ENCODE peak calls at places on chromosomes 12 and 14, in nine cellular contexts. Z is kidney tubule cell, X is heart right ventricle, N is choroid plexus epithelial cell, S is cardiac septum, B is AML-193, K is progenitor cell of endocrine pancreas, H is astrocyte of the spinal cord, T is vagina. V is an unnamed sample.

GRCh38 chr12:49706351-49707126 is 666 bp downstream of the FMNL3 start:
- DNase-seq in Z (peak), X (peak), N (peak), S (peak), B (no peak), K (peak), H (peak), T (no peak), V (peak)

GRCh38 chr14:29548948-29549370 is 378.7 kb downstream of the PRKD1 start:
- DNase-seq in Z (peak), X (no peak), N (peak), S (no peak), B (peak), K (no peak), H (peak), T (no peak), V (peak)

GRCh38 chr14:104026024-104026423 is 59.5 kb upstream of the ASPG start:
- DNase-seq in Z (no peak), X (no peak), N (no peak), S (no peak), B (no peak), K (no peak), H (no peak), T (no peak), V (no peak)

GRCh38 chr12:48221645-48222044 is 18.6 kb upstream of the OR10AD1 start:
- DNase-seq in Z (no peak), X (no peak), N (peak), S (no peak), B (no peak), K (no peak), H (no peak), T (no peak), V (no peak)

GRCh38 chr14:54138024-54138353 is 181.4 kb upstream of the BMP4 start:
- DNase-seq in Z (no peak), X (no peak), N (no peak), S (no peak), B (no peak), K (no peak), H (no peak), T (no peak), V (no peak)

GRCh38 chr14:87148655-87149054 is 844.3 kb downstream of the GALC start:
- DNase-seq in Z (no peak), X (no peak), N (no peak), S (no peak), B (no peak), K (no peak), H (peak), T (no peak), V (no peak)

GRCh38 chr12:46553911-46554310 is 181.3 kb upstream of the SLC38A2 start:
- DNase-seq in Z (no peak), X (no peak), N (no peak), S (no peak), B (no peak), K (no peak), H (no peak), T (no peak), V (peak)

GRCh38 chr14:20454359-20454644 is 310 bp downstream of the OSGEP start:
- DNase-seq in Z (peak), X (no peak), N (no peak), S (no peak), B (no peak), K (no peak), H (no peak), T (peak), V (no peak)

GRCh38 chr14:96803958-96804357 is 6.8 kb downstream of the VRK1 start:
- DNase-seq in Z (no peak), X (no peak), N (peak), S (no peak), B (no peak), K (no peak), H (no peak), T (no peak), V (peak)

GRCh38 chr12:57389033-57389432 is 41.8 kb downstream of the R3HDM2 start:
- DNase-seq in Z (peak), X (no peak), N (peak), S (no peak), B (no peak), K (no peak), H (peak), T (no peak), V (peak)

V was measured in mesenchymal stem cell.